ENCODE peak calls at places on chromosome 2, in ten cellular contexts. One of them, this sample, is unnamed.

GRCh38 chr2:223855426-223855825 is 18.0 kb upstream of the AP1S3 start:
- DNase-seq in EH: peak
- DNase-seq in stimulated activated naive CD8-positive, alpha-beta T cell treated with anti-CD3 and anti-CD28 coated beads, Interleukin-15, amount 100 ng/mL, for 72 hours: no peak
- DNase-seq in HTR-8/SVneo: no peak
- DNase-seq in HT1080: no peak
- DNase-seq in hypothalamus: no peak
- DNase-seq in breast epithelium: no peak
- DNase-seq in nephron progenitor cell: no peak
- DNase-seq in NCI-H187: no peak
- DNase-seq in stimulated activated CD4-positive, alpha-beta T cell treated with anti-CD3 and anti-CD28 coated beads, Interleukin-15, amount 100 ng/mL, for 24 hours: no peak
- DNase-seq in this sample: no peak

GRCh38 chr2:196370386-196370785 is 199.0 kb upstream of the STK17B start:
- DNase-seq in NCI-H187: no peak
- DNase-seq in EH: peak
- DNase-seq in nephron progenitor cell: no peak
- DNase-seq in HTR-8/SVneo: no peak
- DNase-seq in stimulated activated CD4-positive, alpha-beta T cell treated with anti-CD3 and anti-CD28 coated beads, Interleukin-15, amount 100 ng/mL, for 24 hours: no peak
- DNase-seq in stimulated activated naive CD8-positive, alpha-beta T cell treated with anti-CD3 and anti-CD28 coated beads, Interleukin-15, amount 100 ng/mL, for 72 hours: no peak
- DNase-seq in HT1080: no peak
- DNase-seq in breast epithelium: no peak
- DNase-seq in hypothalamus: no peak
- DNase-seq in this sample: no peak

GRCh38 chr2:237662671-237663093 is 35.3 kb downstream of the LRRFIP1 start:
- DNase-seq in HT1080: peak
- DNase-seq in breast epithelium: peak
- DNase-seq in stimulated activated naive CD8-positive, alpha-beta T cell treated with anti-CD3 and anti-CD28 coated beads, Interleukin-15, amount 100 ng/mL, for 72 hours: peak
- DNase-seq in hypothalamus: no peak
- DNase-seq in EH: peak
- DNase-seq in NCI-H187: peak
- DNase-seq in nephron progenitor cell: peak
- DNase-seq in stimulated activated CD4-positive, alpha-beta T cell treated with anti-CD3 and anti-CD28 coated beads, Interleukin-15, amount 100 ng/mL, for 24 hours: peak
- DNase-seq in HTR-8/SVneo: no peak
- DNase-seq in this sample: peak

GRCh38 chr2:7989823-7990222 is 692.0 kb upstream of the ID2 start:
- DNase-seq in EH: no peak
- DNase-seq in nephron progenitor cell: no peak
- DNase-seq in HTR-8/SVneo: no peak
- DNase-seq in hypothalamus: no peak
- DNase-seq in NCI-H187: no peak
- DNase-seq in breast epithelium: no peak
- DNase-seq in stimulated activated CD4-positive, alpha-beta T cell treated with anti-CD3 and anti-CD28 coated beads, Interleukin-15, amount 100 ng/mL, for 24 hours: no peak
- DNase-seq in stimulated activated naive CD8-positive, alpha-beta T cell treated with anti-CD3 and anti-CD28 coated beads, Interleukin-15, amount 100 ng/mL, for 72 hours: no peak
- DNase-seq in HT1080: no peak
- DNase-seq in this sample: no peak

GRCh38 chr2:28752608-28752984 is 966 bp downstream of the PPP1CB start:
- DNase-seq in HT1080: no peak
- DNase-seq in NCI-H187: no peak
- DNase-seq in stimulated activated CD4-positive, alpha-beta T cell treated with anti-CD3 and anti-CD28 coated beads, Interleukin-15, amount 100 ng/mL, for 24 hours: no peak
- DNase-seq in nephron progenitor cell: no peak
- DNase-seq in stimulated activated naive CD8-positive, alpha-beta T cell treated with anti-CD3 and anti-CD28 coated beads, Interleukin-15, amount 100 ng/mL, for 72 hours: no peak
- DNase-seq in hypothalamus: no peak
- DNase-seq in breast epithelium: no peak
- DNase-seq in EH: no peak
- DNase-seq in HTR-8/SVneo: no peak
- DNase-seq in this sample: no peak

GRCh38 chr2:233953106-233953801 is 36.1 kb downstream of the TRPM8 start:
- DNase-seq in hypothalamus: no peak
- DNase-seq in HTR-8/SVneo: no peak
- DNase-seq in breast epithelium: no peak
- DNase-seq in EH: no peak
- DNase-seq in NCI-H187: no peak
- DNase-seq in stimulated activated CD4-positive, alpha-beta T cell treated with anti-CD3 and anti-CD28 coated beads, Interleukin-15, amount 100 ng/mL, for 24 hours: no peak
- DNase-seq in stimulated activated naive CD8-positive, alpha-beta T cell treated with anti-CD3 and anti-CD28 coated beads, Interleukin-15, amount 100 ng/mL, for 72 hours: no peak
- DNase-seq in HT1080: no peak
- DNase-seq in nephron progenitor cell: no peak
- DNase-seq in this sample: no peak

GRCh38 chr2:163757811-163758210 is 22.0 kb upstream of the FIGN start:
- DNase-seq in stimulated activated naive CD8-positive, alpha-beta T cell treated with anti-CD3 and anti-CD28 coated beads, Interleukin-15, amount 100 ng/mL, for 72 hours: no peak
- DNase-seq in HTR-8/SVneo: no peak
- DNase-seq in stimulated activated CD4-positive, alpha-beta T cell treated with anti-CD3 and anti-CD28 coated beads, Interleukin-15, amount 100 ng/mL, for 24 hours: no peak
- DNase-seq in breast epithelium: no peak
- DNase-seq in NCI-H187: no peak
- DNase-seq in HT1080: no peak
- DNase-seq in nephron progenitor cell: no peak
- DNase-seq in EH: no peak
- DNase-seq in hypothalamus: no peak
- DNase-seq in this sample: no peak

GRCh38 chr2:231673348-231673770 is 35.0 kb upstream of the PTMA start:
- DNase-seq in breast epithelium: no peak
- DNase-seq in HT1080: peak
- DNase-seq in nephron progenitor cell: peak
- DNase-seq in NCI-H187: peak
- DNase-seq in stimulated activated naive CD8-positive, alpha-beta T cell treated with anti-CD3 and anti-CD28 coated beads, Interleukin-15, amount 100 ng/mL, for 72 hours: no peak
- DNase-seq in EH: peak
- DNase-seq in HTR-8/SVneo: peak
- DNase-seq in stimulated activated CD4-positive, alpha-beta T cell treated with anti-CD3 and anti-CD28 coated beads, Interleukin-15, amount 100 ng/mL, for 24 hours: no peak
- DNase-seq in hypothalamus: no peak
- DNase-seq in this sample: no peak

GRCh38 chr2:50480507-50480906 is 551.4 kb downstream of the NRXN1 start:
- DNase-seq in stimulated activated CD4-positive, alpha-beta T cell treated with anti-CD3 and anti-CD28 coated beads, Interleukin-15, amount 100 ng/mL, for 24 hours: no peak
- DNase-seq in EH: no peak
- DNase-seq in NCI-H187: no peak
- DNase-seq in HTR-8/SVneo: no peak
- DNase-seq in HT1080: no peak
- DNase-seq in nephron progenitor cell: no peak
- DNase-seq in breast epithelium: no peak
- DNase-seq in hypothalamus: no peak
- DNase-seq in stimulated activated naive CD8-positive, alpha-beta T cell treated with anti-CD3 and anti-CD28 coated beads, Interleukin-15, amount 100 ng/mL, for 72 hours: no peak
- DNase-seq in this sample: no peak

GRCh38 chr2:3174626-3175567 is 202.7 kb downstream of the EIPR1 start:
- DNase-seq in EH: no peak
- DNase-seq in NCI-H187: no peak
- DNase-seq in stimulated activated naive CD8-positive, alpha-beta T cell treated with anti-CD3 and anti-CD28 coated beads, Interleukin-15, amount 100 ng/mL, for 72 hours: no peak
- DNase-seq in hypothalamus: no peak
- DNase-seq in breast epithelium: no peak
- DNase-seq in nephron progenitor cell: no peak
- DNase-seq in stimulated activated CD4-positive, alpha-beta T cell treated with anti-CD3 and anti-CD28 coated beads, Interleukin-15, amount 100 ng/mL, for 24 hours: no peak
- DNase-seq in HT1080: no peak
- DNase-seq in HTR-8/SVneo: no peak
- DNase-seq in this sample: no peak

GRCh38 chr2:239811001-239811798 is 213.9 kb downstream of the NDUFA10 start:
- DNase-seq in nephron progenitor cell: no peak
- DNase-seq in HTR-8/SVneo: no peak
- DNase-seq in stimulated activated CD4-positive, alpha-beta T cell treated with anti-CD3 and anti-CD28 coated beads, Interleukin-15, amount 100 ng/mL, for 24 hours: no peak
- DNase-seq in NCI-H187: no peak
- DNase-seq in HT1080: no peak
- DNase-seq in hypothalamus: no peak
- DNase-seq in stimulated activated naive CD8-positive, alpha-beta T cell treated with anti-CD3 and anti-CD28 coated beads, Interleukin-15, amount 100 ng/mL, for 72 hours: no peak
- DNase-seq in breast epithelium: peak
- DNase-seq in EH: no peak
- DNase-seq in this sample: no peak

GRCh38 chr2:8418721-8419120 is 263.1 kb upstream of the ID2 start:
- DNase-seq in HT1080: no peak
- DNase-seq in stimulated activated CD4-positive, alpha-beta T cell treated with anti-CD3 and anti-CD28 coated beads, Interleukin-15, amount 100 ng/mL, for 24 hours: no peak
- DNase-seq in HTR-8/SVneo: no peak
- DNase-seq in EH: peak
- DNase-seq in nephron progenitor cell: no peak
- DNase-seq in stimulated activated naive CD8-positive, alpha-beta T cell treated with anti-CD3 and anti-CD28 coated beads, Interleukin-15, amount 100 ng/mL, for 72 hours: no peak
- DNase-seq in hypothalamus: no peak
- DNase-seq in NCI-H187: no peak
- DNase-seq in breast epithelium: no peak
- DNase-seq in this sample: no peak

GRCh38 chr2:224369028-224369632 is 32.8 kb downstream of the FAM124B start:
- DNase-seq in NCI-H187: peak
- DNase-seq in stimulated activated naive CD8-positive, alpha-beta T cell treated with anti-CD3 and anti-CD28 coated beads, Interleukin-15, amount 100 ng/mL, for 72 hours: peak
- DNase-seq in nephron progenitor cell: peak
- DNase-seq in HTR-8/SVneo: peak
- DNase-seq in breast epithelium: no peak
- DNase-seq in stimulated activated CD4-positive, alpha-beta T cell treated with anti-CD3 and anti-CD28 coated beads, Interleukin-15, amount 100 ng/mL, for 24 hours: no peak
- DNase-seq in hypothalamus: no peak
- DNase-seq in HT1080: peak
- DNase-seq in EH: peak
- DNase-seq in this sample: no peak

GRCh38 chr2:176088048-176088936 is 4.2 kb upstream of the HOXD13 start:
- DNase-seq in HT1080: peak
- DNase-seq in HTR-8/SVneo: peak
- DNase-seq in stimulated activated CD4-positive, alpha-beta T cell treated with anti-CD3 and anti-CD28 coated beads, Interleukin-15, amount 100 ng/mL, for 24 hours: peak
- DNase-seq in stimulated activated naive CD8-positive, alpha-beta T cell treated with anti-CD3 and anti-CD28 coated beads, Interleukin-15, amount 100 ng/mL, for 72 hours: no peak
- DNase-seq in NCI-H187: no peak
- DNase-seq in hypothalamus: no peak
- DNase-seq in nephron progenitor cell: peak
- DNase-seq in breast epithelium: no peak
- DNase-seq in EH: peak
- DNase-seq in this sample: no peak

GRCh38 chr2:230885467-230886130 is 20.9 kb downstream of the ITM2C start:
- DNase-seq in NCI-H187: peak
- DNase-seq in HT1080: no peak
- DNase-seq in HTR-8/SVneo: no peak
- DNase-seq in breast epithelium: no peak
- DNase-seq in EH: peak
- DNase-seq in nephron progenitor cell: peak
- DNase-seq in hypothalamus: no peak
- DNase-seq in stimulated activated CD4-positive, alpha-beta T cell treated with anti-CD3 and anti-CD28 coated beads, Interleukin-15, amount 100 ng/mL, for 24 hours: no peak
- DNase-seq in stimulated activated naive CD8-positive, alpha-beta T cell treated with anti-CD3 and anti-CD28 coated beads, Interleukin-15, amount 100 ng/mL, for 72 hours: no peak
- DNase-seq in this sample: no peak

GRCh38 chr2:227154976-227155375 is 9.0 kb downstream of the COL4A4 start:
- DNase-seq in stimulated activated naive CD8-positive, alpha-beta T cell treated with anti-CD3 and anti-CD28 coated beads, Interleukin-15, amount 100 ng/mL, for 72 hours: no peak
- DNase-seq in HTR-8/SVneo: no peak
- DNase-seq in NCI-H187: no peak
- DNase-seq in EH: peak
- DNase-seq in HT1080: peak
- DNase-seq in breast epithelium: no peak
- DNase-seq in stimulated activated CD4-positive, alpha-beta T cell treated with anti-CD3 and anti-CD28 coated beads, Interleukin-15, amount 100 ng/mL, for 24 hours: no peak
- DNase-seq in hypothalamus: no peak
- DNase-seq in nephron progenitor cell: no peak
- DNase-seq in this sample: no peak

GRCh38 chr2:188983427-188984101 is 9.4 kb downstream of the COL3A1 start:
- DNase-seq in nephron progenitor cell: no peak
- DNase-seq in stimulated activated CD4-positive, alpha-beta T cell treated with anti-CD3 and anti-CD28 coated beads, Interleukin-15, amount 100 ng/mL, for 24 hours: no peak
- DNase-seq in NCI-H187: no peak
- DNase-seq in stimulated activated naive CD8-positive, alpha-beta T cell treated with anti-CD3 and anti-CD28 coated beads, Interleukin-15, amount 100 ng/mL, for 72 hours: no peak
- DNase-seq in HT1080: no peak
- DNase-seq in EH: peak
- DNase-seq in hypothalamus: no peak
- DNase-seq in breast epithelium: no peak
- DNase-seq in HTR-8/SVneo: no peak
- DNase-seq in this sample: no peak

GRCh38 chr2:118121101-118121500 is 32.8 kb downstream of the INSIG2 start:
- DNase-seq in hypothalamus: no peak
- DNase-seq in EH: no peak
- DNase-seq in HT1080: no peak
- DNase-seq in stimulated activated CD4-positive, alpha-beta T cell treated with anti-CD3 and anti-CD28 coated beads, Interleukin-15, amount 100 ng/mL, for 24 hours: no peak
- DNase-seq in stimulated activated naive CD8-positive, alpha-beta T cell treated with anti-CD3 and anti-CD28 coated beads, Interleukin-15, amount 100 ng/mL, for 72 hours: no peak
- DNase-seq in HTR-8/SVneo: no peak
- DNase-seq in nephron progenitor cell: no peak
- DNase-seq in NCI-H187: no peak
- DNase-seq in breast epithelium: no peak
- DNase-seq in this sample: no peak

GRCh38 chr2:2901384-2902345 is 476.0 kb downstream of the EIPR1 start:
- DNase-seq in NCI-H187: no peak
- DNase-seq in HTR-8/SVneo: no peak
- DNase-seq in hypothalamus: no peak
- DNase-seq in stimulated activated CD4-positive, alpha-beta T cell treated with anti-CD3 and anti-CD28 coated beads, Interleukin-15, amount 100 ng/mL, for 24 hours: peak
- DNase-seq in stimulated activated naive CD8-positive, alpha-beta T cell treated with anti-CD3 and anti-CD28 coated beads, Interleukin-15, amount 100 ng/mL, for 72 hours: no peak
- DNase-seq in EH: no peak
- DNase-seq in HT1080: no peak
- DNase-seq in nephron progenitor cell: no peak
- DNase-seq in breast epithelium: no peak
- DNase-seq in this sample: no peak

GRCh38 chr2:238589591-238590460 is 163.1 kb downstream of the ASB1 start:
- DNase-seq in breast epithelium: peak
- DNase-seq in HTR-8/SVneo: no peak
- DNase-seq in stimulated activated CD4-positive, alpha-beta T cell treated with anti-CD3 and anti-CD28 coated beads, Interleukin-15, amount 100 ng/mL, for 24 hours: no peak
- DNase-seq in nephron progenitor cell: no peak
- DNase-seq in NCI-H187: no peak
- DNase-seq in HT1080: no peak
- DNase-seq in EH: no peak
- DNase-seq in stimulated activated naive CD8-positive, alpha-beta T cell treated with anti-CD3 and anti-CD28 coated beads, Interleukin-15, amount 100 ng/mL, for 72 hours: no peak
- DNase-seq in hypothalamus: no peak
- DNase-seq in this sample: no peak

GRCh38 chr2:236774171-236774570 is 204.5 kb downstream of the ACKR3 start:
- DNase-seq in stimulated activated CD4-positive, alpha-beta T cell treated with anti-CD3 and anti-CD28 coated beads, Interleukin-15, amount 100 ng/mL, for 24 hours: no peak
- DNase-seq in stimulated activated naive CD8-positive, alpha-beta T cell treated with anti-CD3 and anti-CD28 coated beads, Interleukin-15, amount 100 ng/mL, for 72 hours: no peak
- DNase-seq in HT1080: no peak
- DNase-seq in nephron progenitor cell: no peak
- DNase-seq in NCI-H187: no peak
- DNase-seq in HTR-8/SVneo: no peak
- DNase-seq in breast epithelium: no peak
- DNase-seq in hypothalamus: no peak
- DNase-seq in EH: peak
- DNase-seq in this sample: no peak

GRCh38 chr2:241198381-241199282 is 10.2 kb downstream of the ANO7 start:
- DNase-seq in nephron progenitor cell: peak
- DNase-seq in NCI-H187: no peak
- DNase-seq in HTR-8/SVneo: no peak
- DNase-seq in stimulated activated CD4-positive, alpha-beta T cell treated with anti-CD3 and anti-CD28 coated beads, Interleukin-15, amount 100 ng/mL, for 24 hours: no peak
- DNase-seq in hypothalamus: no peak
- DNase-seq in breast epithelium: no peak
- DNase-seq in HT1080: no peak
- DNase-seq in EH: no peak
- DNase-seq in stimulated activated naive CD8-positive, alpha-beta T cell treated with anti-CD3 and anti-CD28 coated beads, Interleukin-15, amount 100 ng/mL, for 72 hours: no peak
- DNase-seq in this sample: no peak

GRCh38 chr2:176392744-176393414 is 123.6 kb downstream of the MTX2 start:
- DNase-seq in hypothalamus: no peak
- DNase-seq in stimulated activated naive CD8-positive, alpha-beta T cell treated with anti-CD3 and anti-CD28 coated beads, Interleukin-15, amount 100 ng/mL, for 72 hours: no peak
- DNase-seq in breast epithelium: no peak
- DNase-seq in stimulated activated CD4-positive, alpha-beta T cell treated with anti-CD3 and anti-CD28 coated beads, Interleukin-15, amount 100 ng/mL, for 24 hours: no peak
- DNase-seq in EH: no peak
- DNase-seq in HTR-8/SVneo: no peak
- DNase-seq in HT1080: no peak
- DNase-seq in nephron progenitor cell: no peak
- DNase-seq in NCI-H187: no peak
- DNase-seq in this sample: no peak

GRCh38 chr2:160695402-160696060 is 201.9 kb upstream of the RBMS1 start:
- DNase-seq in stimulated activated CD4-positive, alpha-beta T cell treated with anti-CD3 and anti-CD28 coated beads, Interleukin-15, amount 100 ng/mL, for 24 hours: no peak
- DNase-seq in nephron progenitor cell: no peak
- DNase-seq in NCI-H187: no peak
- DNase-seq in EH: peak
- DNase-seq in HTR-8/SVneo: no peak
- DNase-seq in HT1080: peak
- DNase-seq in breast epithelium: no peak
- DNase-seq in stimulated activated naive CD8-positive, alpha-beta T cell treated with anti-CD3 and anti-CD28 coated beads, Interleukin-15, amount 100 ng/mL, for 72 hours: no peak
- DNase-seq in hypothalamus: no peak
- DNase-seq in this sample: no peak

GRCh38 chr2:103809946-103810345 is 1044.0 kb upstream of the POU3F3 start:
- DNase-seq in stimulated activated naive CD8-positive, alpha-beta T cell treated with anti-CD3 and anti-CD28 coated beads, Interleukin-15, amount 100 ng/mL, for 72 hours: no peak
- DNase-seq in NCI-H187: no peak
- DNase-seq in nephron progenitor cell: no peak
- DNase-seq in EH: no peak
- DNase-seq in breast epithelium: no peak
- DNase-seq in stimulated activated CD4-positive, alpha-beta T cell treated with anti-CD3 and anti-CD28 coated beads, Interleukin-15, amount 100 ng/mL, for 24 hours: no peak
- DNase-seq in HTR-8/SVneo: no peak
- DNase-seq in hypothalamus: no peak
- DNase-seq in HT1080: peak
- DNase-seq in this sample: no peak

GRCh38 chr2:120661551-120661950 is 74.1 kb upstream of the GLI2 start:
- DNase-seq in HTR-8/SVneo: no peak
- DNase-seq in hypothalamus: no peak
- DNase-seq in stimulated activated CD4-positive, alpha-beta T cell treated with anti-CD3 and anti-CD28 coated beads, Interleukin-15, amount 100 ng/mL, for 24 hours: no peak
- DNase-seq in NCI-H187: no peak
- DNase-seq in HT1080: no peak
- DNase-seq in stimulated activated naive CD8-positive, alpha-beta T cell treated with anti-CD3 and anti-CD28 coated beads, Interleukin-15, amount 100 ng/mL, for 72 hours: no peak
- DNase-seq in EH: peak
- DNase-seq in breast epithelium: no peak
- DNase-seq in nephron progenitor cell: peak
- DNase-seq in this sample: no peak

GRCh38 chr2:239522002-239522739 is 121.4 kb upstream of the HDAC4 start:
- DNase-seq in HTR-8/SVneo: no peak
- DNase-seq in breast epithelium: no peak
- DNase-seq in stimulated activated naive CD8-positive, alpha-beta T cell treated with anti-CD3 and anti-CD28 coated beads, Interleukin-15, amount 100 ng/mL, for 72 hours: no peak
- DNase-seq in stimulated activated CD4-positive, alpha-beta T cell treated with anti-CD3 and anti-CD28 coated beads, Interleukin-15, amount 100 ng/mL, for 24 hours: no peak
- DNase-seq in NCI-H187: no peak
- DNase-seq in hypothalamus: no peak
- DNase-seq in HT1080: no peak
- DNase-seq in nephron progenitor cell: no peak
- DNase-seq in EH: no peak
- DNase-seq in this sample: no peak

GRCh38 chr2:191285252-191285651 is 40.0 kb downstream of the MYO1B start:
- DNase-seq in stimulated activated CD4-positive, alpha-beta T cell treated with anti-CD3 and anti-CD28 coated beads, Interleukin-15, amount 100 ng/mL, for 24 hours: no peak
- DNase-seq in EH: no peak
- DNase-seq in NCI-H187: no peak
- DNase-seq in breast epithelium: no peak
- DNase-seq in HT1080: no peak
- DNase-seq in nephron progenitor cell: no peak
- DNase-seq in HTR-8/SVneo: no peak
- DNase-seq in stimulated activated naive CD8-positive, alpha-beta T cell treated with anti-CD3 and anti-CD28 coated beads, Interleukin-15, amount 100 ng/mL, for 72 hours: no peak
- DNase-seq in hypothalamus: no peak
- DNase-seq in this sample: no peak

This sample was measured in T-cell.